ENCODE peak calls at places on chromosomes 12 and 14, in ten cellular contexts. N is A549; F is mesenchymal stem cell; G is small intestine; E is cortex of kidney; Z is stimulated activated CD4-positive, alpha-beta T cell treated with anti-CD3 and anti-CD28 coated beads, Interleukin-2, amount 100 ng/mL, for 4 hours; P is activated CD8-positive, alpha-beta memory T cell treated with anti-CD3 and anti-CD28 coated beads for 1 hour; C is stimulated activated CD8-positive, alpha-beta memory T cell treated with anti-CD3 and anti-CD28 coated beads, Interleukin-7, amount 100 ng/mL, for 1 hour; O is foreskin fibroblast; X is activated CD4-positive, alpha-beta T cell treated with anti-CD3 and anti-CD28 coated beads for 48 hours. T is an unnamed sample.

GRCh38 chr14:24340606-24341005 is 815 bp upstream of the RIPK3 start:
- DNase-seq in X (no peak), C (no peak), G (no peak), N (no peak), Z (no peak), O (no peak), E (no peak), F (no peak), P (no peak), T (no peak)

GRCh38 chr12:5562581-5562980 is 130.7 kb downstream of the NTF3 start:
- DNase-seq in C (no peak), P (no peak), N (no peak), E (no peak), G (peak), Z (no peak), O (no peak), X (no peak), F (no peak), T (no peak)

GRCh38 chr12:16329594-16329993 is 17.9 kb upstream of the MGST1 start:
- DNase-seq in G (no peak), O (no peak), X (no peak), N (no peak), Z (no peak), E (no peak), P (no peak), F (no peak), C (no peak), T (no peak)

GRCh38 chr12:24937553-24938244 is 11.2 kb downstream of the BCAT1 start:
- DNase-seq in Z (no peak), F (no peak), E (no peak), N (no peak), G (no peak), O (peak), P (no peak), X (no peak), C (no peak), T (no peak)

GRCh38 chr14:104770851-104771272 is 17.9 kb downstream of the SIVA1 start:
- DNase-seq in F (peak), X (peak), Z (no peak), C (no peak), E (no peak), O (no peak), G (no peak), P (no peak), N (no peak), T (no peak)

GRCh38 chr12:89946518-89946917 is 237.9 kb upstream of the ATP2B1 start:
- DNase-seq in O (no peak), C (no peak), N (no peak), P (no peak), G (peak), F (no peak), X (no peak), E (no peak), Z (no peak), T (no peak)

GRCh38 chr12:121668750-121669524 is 517 bp downstream of the MORN3 start:
- DNase-seq in O (no peak), F (peak), N (peak), E (no peak), P (peak), Z (peak), C (peak), X (peak), G (no peak), T (no peak)

GRCh38 chr14:102988054-102988453 is 65.6 kb downstream of the AMN start:
- DNase-seq in X (no peak), C (no peak), P (no peak), O (no peak), G (no peak), E (no peak), F (peak), N (no peak), Z (no peak), T (no peak)

GRCh38 chr12:128976120-128976519 is 122.8 kb downstream of the GLT1D1 start:
- DNase-seq in C (no peak), F (no peak), E (no peak), N (no peak), O (no peak), P (no peak), Z (no peak), X (peak), G (peak), T (no peak)

GRCh38 chr12:33514893-33515292 is 75.3 kb upstream of the SYT10 start:
- DNase-seq in N (no peak), G (peak), E (no peak), P (no peak), O (no peak), C (no peak), F (no peak), X (no peak), Z (no peak), T (no peak)

GRCh38 chr14:105196228-105196960 is 15.3 kb upstream of the NUDT14 start:
- DNase-seq in Z (no peak), F (no peak), G (no peak), O (no peak), C (no peak), N (no peak), P (no peak), E (no peak), X (no peak), T (no peak)

GRCh38 chr12:98901189-98901588 is 256.1 kb downstream of the APAF1 start:
- DNase-seq in Z (no peak), P (no peak), O (no peak), C (no peak), N (no peak), E (no peak), X (no peak), F (no peak), G (no peak), T (no peak)

GRCh38 chr12:5546616-5547015 is 114.7 kb downstream of the NTF3 start:
- DNase-seq in G (no peak), F (peak), E (no peak), N (no peak), O (no peak), X (no peak), P (no peak), C (no peak), Z (no peak), T (no peak)

GRCh38 chr14:36068777-36069534 is 107.6 kb downstream of the PTCSC3 start:
- DNase-seq in G (peak), N (no peak), Z (no peak), X (no peak), C (no peak), E (no peak), P (no peak), F (no peak), O (no peak), T (no peak)

GRCh38 chr12:50725011-50725899 is 38.6 kb upstream of the ATF1 start:
- DNase-seq in O (no peak), P (no peak), X (no peak), E (no peak), Z (no peak), G (no peak), C (no peak), N (no peak), F (no peak), T (no peak)

GRCh38 chr12:69512820-69513219 is 42.6 kb downstream of the FRS2 start:
- DNase-seq in O (peak), X (no peak), G (no peak), N (no peak), E (no peak), Z (no peak), P (no peak), C (no peak), F (peak), T (no peak)

GRCh38 chr12:108596854-108597558 is 878 bp downstream of the TMEM119 start:
- DNase-seq in C (no peak), G (no peak), N (no peak), X (no peak), O (no peak), F (no peak), P (no peak), Z (no peak), E (no peak), T (no peak)

GRCh38 chr14:65101631-65102440 is 481 bp downstream of the MAX start:
- DNase-seq in F (peak), E (no peak), X (peak), G (peak), P (peak), Z (peak), O (no peak), C (peak), N (no peak), T (peak)

GRCh38 chr14:104970231-104971068 is 7.7 kb downstream of the AHNAK2 start:
- DNase-seq in Z (no peak), G (no peak), O (peak), N (peak), X (no peak), C (no peak), F (peak), E (no peak), P (no peak), T (peak)

GRCh38 chr12:53004178-53004577 is 2.1 kb upstream of the EIF4B start:
- DNase-seq in Z (no peak), C (no peak), E (no peak), F (no peak), G (no peak), X (no peak), O (no peak), N (no peak), P (no peak), T (no peak)

GRCh38 chr14:58919262-58919661 is 269.2 kb upstream of the DAAM1 start:
- DNase-seq in N (no peak), E (no peak), X (no peak), G (no peak), C (no peak), Z (no peak), F (peak), P (no peak), O (no peak), T (no peak)

GRCh38 chr12:6699259-6699988 is 1.2 kb downstream of the PIANP start:
- DNase-seq in E (no peak), P (no peak), N (no peak), C (no peak), F (no peak), G (no peak), Z (no peak), O (no peak), X (no peak), T (no peak)

GRCh38 chr12:7142057-7142644 is 12.0 kb downstream of the CLSTN3 start:
- DNase-seq in F (peak), X (peak), G (peak), E (no peak), O (no peak), P (peak), C (peak), Z (peak), N (peak), T (no peak)

GRCh38 chr12:104288635-104289258 is 14.8 kb upstream of the EID3 start:
- DNase-seq in P (peak), C (peak), Z (peak), E (peak), G (peak), X (peak), F (peak), N (peak), O (peak), T (peak)

GRCh38 chr12:25106818-25107217 is 88.1 kb downstream of the DNAI7 start:
- DNase-seq in Z (no peak), C (no peak), G (no peak), X (no peak), O (no peak), N (no peak), E (no peak), P (no peak), F (peak), T (no peak)

GRCh38 chr14:77024171-77024627 is 4.3 kb downstream of the IRF2BPL start:
- DNase-seq in Z (peak), G (peak), P (no peak), O (no peak), F (peak), N (no peak), X (peak), E (no peak), C (no peak), T (no peak)

GRCh38 chr14:99055816-99056215 is 216.2 kb downstream of the BCL11B start:
- DNase-seq in G (peak), Z (no peak), P (peak), X (peak), O (no peak), C (peak), E (no peak), F (no peak), N (no peak), T (no peak)